ENCODE peak calls at places on chromosomes 11 and 22, in nine cellular contexts. G is suprapubic skin, A is A549, T is fibroblast of pulmonary artery, Q is GM12865, F is IMR-90, Z is esophagus muscularis mucosa, S is pancreas, K is RWPE2. R is an unnamed sample.

GRCh38 chr11:47007579-47007978 is 71.0 kb downstream of the CSTPP1 start:
- DNase-seq in G (no peak), A (no peak), T (no peak), Q (no peak), F (no peak), Z (no peak), S (no peak), K (no peak), R (no peak)

GRCh38 chr11:1564535-1565172 is 7.4 kb downstream of the DUSP8 start:
- DNase-seq in G (no peak), A (no peak), T (peak; percentile 72), Q (no peak), F (peak; percentile 94), Z (no peak), S (peak; percentile 90), K (no peak), R (no peak)

GRCh38 chr11:34136420-34136819 is 31.0 kb downstream of the NAT10 start:
- DNase-seq in G (no peak), A (no peak), T (no peak), Q (no peak), F (no peak), Z (no peak), S (no peak), K (no peak), R (no peak)

GRCh38 chr11:64319421-64319761 is 1.5 kb downstream of the PRDX5 start:
- DNase-seq in G (no peak), A (no peak), T (no peak), Q (no peak), F (no peak), Z (no peak), S (peak; percentile 33), K (peak; percentile 34), R (no peak)

GRCh38 chr11:114171257-114172054 is 111.9 kb downstream of the ZBTB16 start:
- DNase-seq in G (no peak), A (no peak), T (peak; percentile 64), Q (no peak), F (no peak), Z (peak; percentile 97), S (peak; percentile 93), K (no peak), R (no peak)

GRCh38 chr22:38751422-38752346 is 4.1 kb downstream of the SUN2 start:
- DNase-seq in G (no peak), A (no peak), T (no peak), Q (peak; percentile 93), F (no peak), Z (no peak), S (no peak), K (no peak), R (no peak)

GRCh38 chr11:127013550-127013949 is 13.0 kb upstream of the KIRREL3 start:
- DNase-seq in G (no peak), A (no peak), T (no peak), Q (no peak), F (no peak), Z (no peak), S (no peak), K (no peak), R (no peak)

GRCh38 chr11:116162086-116162485 is 610.7 kb downstream of the BUD13 start:
- DNase-seq in G (no peak), A (no peak), T (no peak), Q (no peak), F (no peak), Z (peak; percentile 24), S (no peak), K (no peak), R (no peak)

GRCh38 chr11:111378185-111378772 is 796 bp downstream of the POU2AF1 start:
- DNase-seq in G (no peak), A (no peak), T (no peak), Q (no peak), F (no peak), Z (no peak), S (no peak), K (no peak), R (no peak)

GRCh38 chr22:46259374-46259773 is 3.8 kb downstream of the PKDREJ start:
- DNase-seq in G (no peak), A (no peak), T (no peak), Q (no peak), F (no peak), Z (no peak), S (no peak), K (no peak), R (no peak)

GRCh38 chr11:113201055-113201818 is 113.1 kb upstream of the TTC12 start:
- DNase-seq in G (no peak), A (no peak), T (no peak), Q (peak; percentile 9), F (no peak), Z (no peak), S (no peak), K (no peak), R (no peak)

GRCh38 chr11:123575441-123575840 is 79.0 kb downstream of the SCN3B start:
- DNase-seq in G (no peak), A (no peak), T (no peak), Q (no peak), F (no peak), Z (no peak), S (no peak), K (no peak), R (no peak)

GRCh38 chr11:116793476-116794096 is 1.9 kb upstream of the APOA5 start:
- DNase-seq in G (no peak), A (no peak), T (peak; percentile 43), Q (no peak), F (peak; percentile 16), Z (no peak), S (no peak), K (no peak), R (no peak)

GRCh38 chr22:40818747-40819662 is at the start of gene SLC25A17:
- DNase-seq in G (peak; percentile 94), A (peak; percentile 78), T (peak; percentile 77), Q (peak; percentile 92), F (peak; percentile 69), Z (peak; percentile 99), S (peak; percentile 90), K (peak; percentile 87), R (peak; percentile 93)

GRCh38 chr11:45229401-45229800 is 56.7 kb downstream of the SYT13 start:
- DNase-seq in G (no peak), A (no peak), T (no peak), Q (no peak), F (no peak), Z (no peak), S (no peak), K (no peak), R (no peak)

GRCh38 chr11:45234306-45235006 is 51.7 kb downstream of the SYT13 start:
- DNase-seq in G (peak; percentile 67), A (no peak), T (no peak), Q (no peak), F (no peak), Z (no peak), S (no peak), K (no peak), R (no peak)

GRCh38 chr11:45233804-45234170 is 52.4 kb downstream of the SYT13 start:
- DNase-seq in G (peak; percentile 70), A (no peak), T (no peak), Q (no peak), F (no peak), Z (no peak), S (no peak), K (no peak), R (no peak)

GRCh38 chr11:45232341-45233080 is 53.6 kb downstream of the SYT13 start:
- DNase-seq in G (peak; percentile 47), A (no peak), T (no peak), Q (no peak), F (no peak), Z (no peak), S (no peak), K (no peak), R (no peak)

GRCh38 chr11:45233121-45233803 is 52.9 kb downstream of the SYT13 start:
- DNase-seq in G (peak; percentile 80), A (peak; percentile 93), T (peak; percentile 66), Q (peak; percentile 66), F (peak; percentile 37), Z (no peak), S (peak; percentile 77), K (no peak), R (peak; percentile 72)
- H3K4me3 ChIP-seq in G (no peak overlapping the region), A (no peak overlapping the region), T (no peak overlapping the region), Q (no peak overlapping the region), F (no peak overlapping the region), Z (no peak overlapping the region), S (no peak overlapping the region), K (no peak overlapping the region), R (no peak overlapping the region)

DNA sequence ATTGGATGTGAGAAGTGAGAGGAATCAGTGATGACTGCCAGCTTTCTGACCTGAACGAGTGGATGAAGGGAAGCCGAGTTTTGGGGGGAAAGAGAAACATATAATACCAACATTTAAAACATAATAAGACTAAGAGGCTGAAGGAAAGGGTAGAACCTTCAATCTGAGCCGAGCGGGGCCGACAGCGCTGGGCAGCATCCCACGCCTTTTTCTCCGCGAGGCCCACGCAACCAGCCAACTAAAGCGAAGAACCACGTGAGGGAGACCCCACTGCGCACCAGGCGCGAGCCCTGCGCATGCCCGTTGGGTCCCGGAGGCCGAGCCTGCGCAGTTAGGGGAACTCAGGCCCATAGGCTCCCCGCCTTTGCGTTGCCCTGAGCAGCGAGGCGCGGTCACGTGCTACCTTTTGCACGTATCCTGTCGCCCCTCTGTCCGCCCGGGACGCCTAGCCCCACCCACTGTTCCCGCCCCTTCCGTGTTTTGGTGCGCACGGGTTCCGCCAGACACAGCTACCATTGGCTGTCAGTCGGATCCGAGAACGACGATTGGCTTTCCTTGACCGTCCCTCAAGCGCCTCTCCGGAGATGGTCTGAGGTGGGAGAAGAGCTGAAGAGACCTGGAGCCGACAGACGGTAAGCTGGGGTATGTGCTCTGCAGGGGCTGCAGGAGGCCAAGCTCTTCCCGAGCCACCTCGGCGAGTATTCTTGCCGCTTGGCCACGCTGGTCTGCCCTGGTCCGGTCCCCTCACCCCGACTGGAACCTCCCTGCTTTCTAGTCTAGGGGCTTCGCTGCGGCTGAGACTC is at the start of gene HINFP:
- DNase-seq in G (peak; percentile 100), A (peak; percentile 91), T (peak; percentile 99), Q (peak; percentile 100), F (peak; percentile 98), Z (peak; percentile 100), S (peak; percentile 99), K (peak; percentile 99), R (peak; percentile 100)
- TF ChIP-seq CTCF in G (no peak), A (no peak), T (no peak), Q (no peak), F (no peak), Z (peak; percentile 19), S (no peak), K (no peak), R (no peak)

GRCh38 chr11:69965821-69966582 is 112.1 kb upstream of the ANO1 start:
- DNase-seq in G (no peak), A (no peak), T (no peak), Q (no peak), F (no peak), Z (no peak), S (no peak), K (no peak), R (peak; percentile 94)
- H3K4me3 ChIP-seq in G (no peak overlapping the region), A (no peak overlapping the region), T (no peak overlapping the region), Q (no peak overlapping the region), F (no peak overlapping the region), Z (no peak overlapping the region), S (no peak overlapping the region), K (no peak overlapping the region), R (peak overlapping the region; percentile 35)

DNA sequence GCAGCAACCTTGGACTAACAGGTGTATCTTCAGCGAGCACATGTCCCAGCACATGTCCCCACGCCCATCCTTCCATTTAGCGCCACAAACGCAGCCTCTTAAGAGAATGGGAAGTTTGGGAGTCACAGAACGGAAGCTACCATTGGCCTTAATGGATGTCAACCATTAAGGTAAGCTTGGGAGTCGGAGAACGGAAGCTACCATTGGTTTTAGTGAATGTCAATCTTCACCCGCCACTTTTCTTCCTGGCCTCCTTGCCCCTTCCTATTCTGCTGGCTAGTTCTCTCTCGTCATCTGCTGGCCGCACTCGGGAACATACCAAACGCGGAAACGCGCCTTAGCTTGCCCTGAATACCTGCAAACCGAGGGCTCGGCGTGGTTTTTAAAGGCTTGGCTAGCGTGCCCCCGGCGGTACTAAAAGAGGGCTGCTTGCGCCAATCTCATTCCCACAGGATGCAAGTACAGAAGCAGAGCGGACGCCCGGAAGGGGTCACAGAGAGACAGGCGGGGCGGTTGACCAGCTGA is 24.3 kb downstream of the GLYATL1 start:
- DNase-seq in G (no peak), A (no peak), T (peak; percentile 74), Q (peak; percentile 13), F (peak; percentile 59), Z (no peak), S (peak; percentile 48), K (no peak), R (no peak)
- TF ChIP-seq CTCF in G (no peak), A (no peak), T (peak; percentile 17), Q (no peak), F (peak; percentile 19), Z (no peak), S (no peak), K (no peak), R (no peak)